ENCODE peak calls at places on chromosomes 7 and 10, in ten cellular contexts. D is NCI-H1417; R is NCI-H1092 treated with DMSO at 0.1 percent for 48 hours; A is stimulated activated naive CD8-positive, alpha-beta T cell treated with anti-CD3 and anti-CD28 coated beads, Interleukin-15, Interleukin-2, amounts not matched to agents 100 U/mL and 50 U/mL, for 24 hours; M is activated T-helper 1 cell treated with Interleukin-2 at 50 U/mL for 16 hours; P is tibial nerve; H is stimulated activated CD8-positive, alpha-beta memory T cell treated with anti-CD3 and anti-CD28 coated beads, Interleukin-4, amount 100 ng/mL, for 24 hours; I is NCI-H748 treated with DMSO at 0.1 percent for 48 hours; Q is GOT3; C is endothelial cell. Z is an unnamed sample.

GRCh38 chr10:45063605-45064231 is 63.0 kb downstream of the ZNF22 start:
- DNase-seq in D (no peak), R (no peak), A (no peak), M (no peak), P (no peak), H (no peak), I (no peak), Q (no peak), C (no peak), Z (no peak)

GRCh38 chr10:95247200-95247880 is 43.5 kb downstream of the PDLIM1 start:
- DNase-seq in D (no peak), R (no peak), A (no peak), M (no peak), P (no peak), H (no peak), I (no peak), Q (no peak), C (no peak), Z (no peak)

GRCh38 chr10:122999347-122999746 is 9.2 kb downstream of the IKZF5 start:
- DNase-seq in D (no peak), R (no peak), A (no peak), M (no peak), P (no peak), H (no peak), I (no peak), Q (no peak), C (no peak), Z (no peak)

GRCh38 chr10:7410306-7410799 is 481 bp downstream of the SFMBT2 start:
- DNase-seq in D (no peak), R (peak), A (peak), M (no peak), P (no peak), H (no peak), I (no peak), Q (no peak), C (peak), Z (no peak)

GRCh38 chr10:129773359-129773990 is 190.6 kb downstream of the EBF3 start:
- DNase-seq in D (no peak), R (no peak), A (no peak), M (no peak), P (no peak), H (no peak), I (no peak), Q (no peak), C (no peak), Z (no peak)

GRCh38 chr7:104852386-104852785 is 161.6 kb upstream of the KMT2E start:
- DNase-seq in D (no peak), R (no peak), A (no peak), M (no peak), P (no peak), H (no peak), I (no peak), Q (no peak), C (no peak), Z (no peak)

GRCh38 chr10:49011756-49012155 is 72.1 kb upstream of the LRRC18 start:
- DNase-seq in D (no peak), R (no peak), A (no peak), M (no peak), P (no peak), H (no peak), I (no peak), Q (no peak), C (no peak), Z (no peak)

GRCh38 chr7:34497153-34497777 is 160.8 kb upstream of the NPSR1 start:
- DNase-seq in D (no peak), R (no peak), A (no peak), M (no peak), P (no peak), H (no peak), I (no peak), Q (no peak), C (peak), Z (no peak)

GRCh38 chr10:18233775-18234174 is 93.6 kb downstream of the CACNB2 start:
- DNase-seq in D (no peak), R (peak), A (no peak), M (no peak), P (no peak), H (no peak), I (peak), Q (no peak), C (peak), Z (no peak)

GRCh38 chr10:47361293-47361692 is 13.1 kb downstream of the RBP3 start:
- DNase-seq in D (peak), R (no peak), A (peak), M (no peak), P (no peak), H (no peak), I (no peak), Q (no peak), C (peak), Z (peak)

GRCh38 chr10:51311232-51311631 is 236.9 kb downstream of the PRKG1 start:
- DNase-seq in D (no peak), R (no peak), A (no peak), M (no peak), P (no peak), H (no peak), I (no peak), Q (no peak), C (no peak), Z (no peak)

GRCh38 chr10:88786032-88786770 is 16.3 kb upstream of the LIPM start:
- DNase-seq in D (no peak), R (no peak), A (no peak), M (no peak), P (no peak), H (no peak), I (no peak), Q (no peak), C (no peak), Z (no peak)

GRCh38 chr7:22724861-22725260 is 2.1 kb upstream of the IL6 start:
- DNase-seq in D (no peak), R (no peak), A (no peak), M (no peak), P (no peak), H (no peak), I (no peak), Q (no peak), C (no peak), Z (no peak)

GRCh38 chr10:13349776-13350274 is 1.7 kb upstream of the SEPHS1 start:
- DNase-seq in D (no peak), R (no peak), A (peak), M (no peak), P (peak), H (no peak), I (no peak), Q (no peak), C (peak), Z (no peak)

GRCh38 chr7:152145853-152146466 is 120.5 kb downstream of the GALNT11 start:
- DNase-seq in D (peak), R (peak), A (no peak), M (no peak), P (peak), H (no peak), I (peak), Q (no peak), C (peak), Z (no peak)

GRCh38 chr7:107907790-107908189 is 16.8 kb downstream of the DLD start:
- DNase-seq in D (no peak), R (no peak), A (no peak), M (no peak), P (no peak), H (no peak), I (no peak), Q (no peak), C (no peak), Z (no peak)

GRCh38 chr7:116933465-116933864 is 19.8 kb upstream of the ST7 start:
- DNase-seq in D (no peak), R (no peak), A (no peak), M (no peak), P (no peak), H (no peak), I (no peak), Q (no peak), C (no peak), Z (no peak)